ENCODE peak calls at places on chromosome 1, in nine cellular contexts. A is heart right ventricle; N is effector memory CD4-positive, alpha-beta T cell; G is aorta; R is brain microvascular endothelial cell; H is RWPE2; I is neuronal stem cell; L is tibial artery; B is hepatocyte. M is an unnamed sample.

GRCh38 chr1:192747305-192747704 is 61.5 kb upstream of the RGS2 start:
- DNase-seq in A (no peak), N (no peak), G (no peak), R (peak), H (no peak), I (no peak), L (no peak), B (no peak), M (no peak)

GRCh38 chr1:42368096-42368795 is 12.3 kb upstream of the RIMKLA start:
- DNase-seq in A (no peak), N (no peak), G (no peak), R (no peak), H (no peak), I (no peak), L (no peak), B (peak), M (no peak)

GRCh38 chr1:85313888-85314696 is 37.7 kb upstream of the BCL10 start:
- DNase-seq in A (peak), N (no peak), G (no peak), R (peak), H (no peak), I (no peak), L (peak), B (no peak), M (no peak)

GRCh38 chr1:234913771-234914170 is 214.9 kb downstream of the TOMM20 start:
- DNase-seq in A (no peak), N (no peak), G (peak), R (no peak), H (no peak), I (no peak), L (peak), B (no peak), M (no peak)

GRCh38 chr1:59505596-59506028 is 208.7 kb downstream of the FGGY start:
- DNase-seq in A (no peak), N (no peak), G (no peak), R (no peak), H (no peak), I (no peak), L (no peak), B (no peak), M (no peak)

GRCh38 chr1:65691962-65692361 is 100.7 kb upstream of the PDE4B start:
- DNase-seq in A (no peak), N (no peak), G (no peak), R (no peak), H (no peak), I (no peak), L (no peak), B (no peak), M (no peak)

GRCh38 chr1:244779410-244779809 is 56.0 kb upstream of the COX20 start:
- DNase-seq in A (no peak), N (no peak), G (no peak), R (no peak), H (no peak), I (no peak), L (no peak), B (no peak), M (no peak)

GRCh38 chr1:181349512-181349911 is 133.8 kb upstream of the CACNA1E start:
- DNase-seq in A (no peak), N (no peak), G (no peak), R (no peak), H (no peak), I (no peak), L (no peak), B (no peak), M (peak)

GRCh38 chr1:42745851-42746250 is 5.8 kb upstream of the CLDN19 start:
- DNase-seq in A (no peak), N (no peak), G (no peak), R (no peak), H (no peak), I (no peak), L (no peak), B (no peak), M (no peak)

GRCh38 chr1:6623269-6623965 is 1.3 kb upstream of the THAP3 start:
- DNase-seq in A (no peak), N (no peak), G (no peak), R (no peak), H (no peak), I (no peak), L (no peak), B (no peak), M (no peak)

GRCh38 chr1:93339171-93339697 is 6.5 kb upstream of the DR1 start:
- DNase-seq in A (no peak), N (no peak), G (no peak), R (no peak), H (no peak), I (no peak), L (no peak), B (no peak), M (no peak)

GRCh38 chr1:116115476-116115875 is 4.3 kb downstream of the MAB21L3 start:
- DNase-seq in A (no peak), N (no peak), G (no peak), R (peak), H (no peak), I (no peak), L (no peak), B (no peak), M (no peak)

GRCh38 chr1:59271861-59272260 is 25.0 kb upstream of the FGGY start:
- DNase-seq in A (no peak), N (no peak), G (no peak), R (no peak), H (no peak), I (no peak), L (no peak), B (no peak), M (no peak)

GRCh38 chr1:75725861-75726361 is 1.4 kb downstream of the ACADM start:
- DNase-seq in A (no peak), N (no peak), G (no peak), R (no peak), H (no peak), I (no peak), L (no peak), B (peak), M (no peak)

GRCh38 chr1:13830616-13831280 is 130.8 kb downstream of the PRDM2 start:
- DNase-seq in A (no peak), N (no peak), G (no peak), R (no peak), H (no peak), I (no peak), L (no peak), B (no peak), M (peak)

GRCh38 chr1:10755977-10756521 is 40.4 kb downstream of the CASZ1 start:
- DNase-seq in A (peak), N (peak), G (no peak), R (no peak), H (no peak), I (no peak), L (no peak), B (peak), M (no peak)

GRCh38 chr1:83559090-83559489 is 439.8 kb downstream of the TTLL7 start:
- DNase-seq in A (no peak), N (no peak), G (no peak), R (no peak), H (no peak), I (no peak), L (no peak), B (no peak), M (no peak)

GRCh38 chr1:185284533-185285244 is 32.4 kb downstream of the IVNS1ABP start:
- DNase-seq in A (no peak), N (no peak), G (no peak), R (no peak), H (no peak), I (no peak), L (no peak), B (peak), M (no peak)

GRCh38 chr1:169309178-169310166 is 58.1 kb downstream of the NME7 start:
- DNase-seq in A (no peak), N (no peak), G (no peak), R (no peak), H (no peak), I (no peak), L (no peak), B (no peak), M (no peak)

GRCh38 chr1:68230901-68231626 is 1.3 kb downstream of the WLS start:
- DNase-seq in A (peak), N (no peak), G (peak), R (no peak), H (no peak), I (no peak), L (peak), B (peak), M (no peak)

GRCh38 chr1:234533975-234534876 is 55.2 kb upstream of the TARBP1 start:
- DNase-seq in A (peak), N (no peak), G (peak), R (peak), H (peak), I (no peak), L (peak), B (peak), M (peak)

GRCh38 chr1:155640367-155640766 is 30.3 kb downstream of the MSTO1 start:
- DNase-seq in A (no peak), N (no peak), G (no peak), R (no peak), H (no peak), I (no peak), L (no peak), B (no peak), M (no peak)

DNA sequence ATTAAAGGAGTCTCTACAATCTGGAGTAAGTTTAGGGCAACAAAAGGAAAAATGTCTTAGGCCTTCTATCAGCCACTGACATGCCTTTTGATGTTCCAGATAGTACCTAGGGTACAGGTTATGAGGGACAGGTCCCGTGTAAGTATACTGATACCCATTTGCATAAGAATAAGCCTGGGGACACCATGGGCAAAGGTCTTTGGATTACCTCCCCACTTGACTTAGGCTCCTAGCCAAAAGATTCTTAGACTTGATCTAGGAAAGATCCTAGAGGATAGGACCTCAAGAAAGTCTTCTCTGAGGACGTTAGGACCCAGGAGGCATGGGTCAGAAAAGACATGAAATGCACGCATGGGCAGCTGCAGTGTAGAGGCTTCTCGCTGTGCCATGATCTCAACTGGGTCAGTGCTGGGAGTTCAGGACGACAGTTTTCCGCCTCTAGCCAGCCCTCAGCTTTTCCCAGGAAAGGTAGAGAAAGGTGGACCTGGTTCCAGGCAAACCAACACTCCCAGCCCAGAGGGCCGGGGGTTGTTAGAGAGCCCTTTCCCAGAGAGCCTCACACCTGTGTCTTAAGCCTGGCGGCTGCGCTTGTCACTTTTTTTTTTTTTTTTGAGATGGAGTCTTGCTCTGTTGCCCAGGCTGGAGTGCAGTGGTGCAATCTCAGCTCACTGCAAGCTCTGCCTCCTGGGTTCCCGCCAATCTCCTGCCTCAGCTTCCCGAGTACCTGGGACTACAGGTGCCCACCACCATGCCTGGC is 26.6 kb downstream of the MSTO1 start:
- DNase-seq in A (no peak), N (no peak), G (no peak), R (no peak), H (no peak), I (no peak), L (no peak), B (no peak), M (no peak)
- H3K27ac ChIP-seq in A (peak), N (no peak), G (no peak), R (no peak), H (no peak), I (no peak), L (no peak), B (no peak), M (no peak)

DNA sequence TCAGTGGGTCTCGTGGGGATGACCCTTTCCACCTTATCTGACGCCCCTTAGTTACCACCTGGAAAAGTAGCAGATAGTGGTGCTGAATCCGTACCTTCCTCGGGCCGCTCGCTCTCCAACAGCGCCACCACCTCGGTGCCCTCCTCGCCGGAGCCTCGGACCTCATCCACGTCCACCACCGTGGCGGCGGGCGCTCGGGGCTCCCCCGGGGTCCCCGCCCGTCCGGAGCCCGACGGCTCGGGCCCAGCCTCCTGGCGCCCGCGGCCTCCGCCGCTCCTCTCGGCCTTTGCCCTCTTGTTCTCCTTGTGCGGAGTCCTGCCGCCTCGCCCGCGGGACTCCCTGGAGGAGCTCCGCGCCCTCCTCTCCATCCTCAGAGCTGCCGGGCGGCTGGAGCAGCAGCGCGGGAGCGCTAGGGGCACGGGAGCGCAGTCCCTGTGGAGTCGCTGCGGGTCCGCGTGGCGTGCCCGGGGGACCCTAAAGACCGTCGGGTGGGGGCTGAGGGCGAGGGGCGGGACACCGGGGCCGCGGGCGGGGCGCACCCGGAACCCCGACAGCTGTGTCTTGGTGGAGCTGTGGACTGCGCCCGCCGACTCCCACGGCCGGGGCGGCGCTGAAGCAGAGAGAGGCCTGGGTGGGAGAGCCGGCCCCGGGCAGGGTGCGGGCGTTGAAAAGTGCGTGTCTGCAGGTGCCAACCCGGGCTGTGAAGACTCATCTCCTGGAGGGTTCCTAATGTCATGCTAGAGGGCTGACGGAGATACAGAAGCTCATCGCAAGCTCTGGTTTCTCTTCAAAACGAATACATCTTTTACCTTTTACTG is at the start of gene NPHS2:
- DNase-seq in A (no peak), N (no peak), G (no peak), R (no peak), H (no peak), I (no peak), L (no peak), B (no peak), M (no peak)
- H3K4me3 ChIP-seq in A (no peak), N (no peak), G (no peak), R (no peak), H (no peak), I (no peak), L (no peak), B (no peak), M (no peak)

GRCh38 chr1:26281971-26282693 is 2.2 kb downstream of the SH3BGRL3 start:
- DNase-seq in A (no peak), N (no peak), G (peak), R (no peak), H (no peak), I (peak), L (no peak), B (peak), M (no peak)

GRCh38 chr1:26279598-26280332 is at the start of gene SH3BGRL3:
- DNase-seq in A (peak), N (peak), G (peak), R (peak), H (peak), I (peak), L (peak), B (peak), M (peak)

GRCh38 chr1:26280333-26281042 is 602 bp downstream of the SH3BGRL3 start:
- DNase-seq in A (no peak), N (no peak), G (no peak), R (peak), H (peak), I (no peak), L (peak), B (peak), M (no peak)

GRCh38 chr1:26282694-26283019 is 2.8 kb downstream of the SH3BGRL3 start:
- DNase-seq in A (no peak), N (no peak), G (no peak), R (no peak), H (no peak), I (no peak), L (no peak), B (no peak), M (no peak)

DNA sequence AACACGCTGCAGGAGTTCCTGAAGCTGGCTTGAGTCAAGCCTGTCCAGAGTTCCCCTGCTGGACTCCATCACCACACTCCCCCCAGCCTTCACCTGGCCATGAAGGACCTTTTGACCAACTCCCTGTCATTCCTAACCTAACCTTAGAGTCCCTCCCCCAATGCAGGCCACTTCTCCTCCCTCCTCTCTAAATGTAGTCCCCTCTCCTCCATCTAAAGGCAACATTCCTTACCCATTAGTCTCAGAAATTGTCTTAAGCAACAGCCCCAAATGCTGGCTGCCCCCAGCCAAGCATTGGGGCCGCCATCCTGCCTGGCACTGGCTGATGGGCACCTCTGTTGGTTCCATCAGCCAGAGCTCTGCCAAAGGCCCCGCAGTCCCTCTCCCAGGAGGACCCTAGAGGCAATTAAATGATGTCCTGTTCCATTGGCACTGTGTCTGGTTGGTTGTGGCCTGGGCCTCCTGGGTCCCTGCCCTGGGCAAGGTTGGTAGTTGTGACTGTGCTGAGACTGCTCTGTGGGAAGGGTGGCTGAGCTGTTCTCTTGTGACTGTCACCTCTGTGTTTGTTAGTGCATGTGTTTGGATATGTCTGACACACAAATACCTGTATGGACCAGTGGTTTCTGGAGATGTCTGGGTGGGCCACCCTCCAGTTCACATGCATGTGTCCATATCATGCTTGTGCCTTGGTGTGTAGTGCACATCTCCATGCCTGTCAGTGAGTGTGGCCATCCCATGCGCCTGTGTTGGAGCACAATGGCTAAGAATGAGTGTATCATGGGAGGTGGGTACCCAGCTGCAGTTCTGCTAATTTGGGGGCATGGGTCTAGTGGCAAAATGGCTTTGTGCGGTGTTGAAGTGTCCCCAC is 1.4 kb downstream of the SH3BGRL3 start:
- DNase-seq in A (no peak), N (no peak), G (no peak), R (no peak), H (no peak), I (no peak), L (no peak), B (no peak), M (no peak)
- H3K27ac ChIP-seq in A (peak), N (peak), G (no peak), R (no peak), H (peak), I (peak), L (peak), B (peak), M (peak)

GRCh38 chr1:151513626-151514101 is 2.5 kb downstream of the CGN start:
- DNase-seq in A (no peak), N (no peak), G (no peak), R (no peak), H (peak), I (no peak), L (no peak), B (peak), M (no peak)
- H3K4me3 ChIP-seq in A (no peak), N (no peak), G (no peak), R (no peak), H (no peak), I (no peak), L (no peak), B (no peak), M (no peak)

M was measured in right atrium auricular region.